ENCODE peak calls at places on chromosomes 7 and 10, in four cellular contexts. V, D, R and C are unnamed samples.

GRCh38 chr7:152761116-152761748 is 1.7 kb downstream of the ACTR3B start:
- DNase-seq in V (no peak), D (no peak), R (peak), C (peak)

GRCh38 chr7:36663481-36663880 is 60.8 kb downstream of the AOAH start:
- DNase-seq in V (no peak), D (no peak), R (no peak), C (no peak)

GRCh38 chr7:128954830-128955797 is 17.4 kb downstream of the IRF5 start:
- DNase-seq in V (no peak), D (no peak), R (peak), C (peak)

GRCh38 chr10:13586676-13587355 is at the start of gene PRPF18:
- DNase-seq in V (peak), D (peak), R (peak), C (peak)

GRCh38 chr7:44145419-44145968 is 4.4 kb upstream of the MYL7 start:
- DNase-seq in V (no peak), D (no peak), R (no peak), C (peak)

GRCh38 chr7:13982940-13983677 is 6.4 kb downstream of the ETV1 start:
- DNase-seq in V (no peak), D (no peak), R (no peak), C (no peak)

GRCh38 chr7:122301858-122302745 is 2.4 kb downstream of the FEZF1 start:
- DNase-seq in V (no peak), D (no peak), R (no peak), C (no peak)

GRCh38 chr10:79063661-79064490 is 4.9 kb upstream of the ZMIZ1 start:
- DNase-seq in V (no peak), D (peak), R (no peak), C (no peak)

GRCh38 chr10:50396491-50397311 is 145.4 kb upstream of the ASAH2 start:
- DNase-seq in V (no peak), D (no peak), R (peak), C (peak)

GRCh38 chr7:157386979-157387800 is 50.4 kb downstream of the DNAJB6 start:
- DNase-seq in V (peak), D (peak), R (peak), C (peak)

GRCh38 chr7:101696-102376 is 90.5 kb upstream of the FAM20C start:
- DNase-seq in V (no peak), D (no peak), R (no peak), C (no peak)

GRCh38 chr7:35630573-35630972 is 64.4 kb downstream of the HERPUD2 start:
- DNase-seq in V (peak), D (no peak), R (no peak), C (no peak)

GRCh38 chr10:4984223-4984622 is 19.4 kb downstream of the AKR1C2 start:
- DNase-seq in V (no peak), D (no peak), R (no peak), C (no peak)

GRCh38 chr10:17665742-17666141 is 21.8 kb downstream of the STAM start:
- DNase-seq in V (peak), D (no peak), R (no peak), C (no peak)

GRCh38 chr7:112334366-112334765 is 115.9 kb upstream of the IFRD1 start:
- DNase-seq in V (no peak), D (no peak), R (no peak), C (no peak)

GRCh38 chr7:149799397-149800168 is 26.2 kb upstream of the ZNF467 start:
- DNase-seq in V (no peak), D (peak), R (peak), C (peak)

GRCh38 chr10:92291921-92292860 is 1.2 kb downstream of the MARCHF5 start:
- DNase-seq in V (peak), D (peak), R (peak), C (peak)

GRCh38 chr7:23394828-23395227 is 75.5 kb downstream of the IGF2BP3 start:
- DNase-seq in V (no peak), D (no peak), R (no peak), C (no peak)

GRCh38 chr10:81081887-81082620 is 544.4 kb downstream of the SH2D4B start:
- DNase-seq in V (no peak), D (no peak), R (peak), C (no peak)
- TF ChIP-seq CTCF in V (no peak), D (no peak), R (peak), C (peak)

GRCh38 chr10:62113680-62114079 is 155.0 kb downstream of the RTKN2 start:
- DNase-seq in V (no peak), D (no peak), R (no peak), C (no peak)
- TF ChIP-seq CTCF in V (no peak), D (no peak), R (no peak), C (no peak)

GRCh38 chr10:125261491-125262186 is 101.3 kb upstream of the CTBP2 start:
- DNase-seq in V (no peak), D (no peak), R (no peak), C (no peak)

GRCh38 chr10:125262414-125262813 is 102.1 kb upstream of the CTBP2 start:
- DNase-seq in V (no peak), D (no peak), R (no peak), C (no peak)

GRCh38 chr10:125259651-125260050 is 99.3 kb upstream of the CTBP2 start:
- DNase-seq in V (no peak), D (no peak), R (no peak), C (no peak)

GRCh38 chr10:125258676-125259075 is 98.3 kb upstream of the CTBP2 start:
- DNase-seq in V (no peak), D (no peak), R (no peak), C (no peak)

GRCh38 chr10:125260260-125260659 is 99.9 kb upstream of the CTBP2 start:
- DNase-seq in V (no peak), D (no peak), R (no peak), C (no peak)
- TF ChIP-seq CTCF in V (no peak), D (no peak), R (no peak), C (no peak)

GRCh38 chr7:154853727-154854095 is 149.2 kb downstream of the PAXIP1 start:
- DNase-seq in V (no peak), D (no peak), R (no peak), C (no peak)
- TF ChIP-seq CTCF in V (no peak), D (no peak), R (no peak), C (no peak)

DNA sequence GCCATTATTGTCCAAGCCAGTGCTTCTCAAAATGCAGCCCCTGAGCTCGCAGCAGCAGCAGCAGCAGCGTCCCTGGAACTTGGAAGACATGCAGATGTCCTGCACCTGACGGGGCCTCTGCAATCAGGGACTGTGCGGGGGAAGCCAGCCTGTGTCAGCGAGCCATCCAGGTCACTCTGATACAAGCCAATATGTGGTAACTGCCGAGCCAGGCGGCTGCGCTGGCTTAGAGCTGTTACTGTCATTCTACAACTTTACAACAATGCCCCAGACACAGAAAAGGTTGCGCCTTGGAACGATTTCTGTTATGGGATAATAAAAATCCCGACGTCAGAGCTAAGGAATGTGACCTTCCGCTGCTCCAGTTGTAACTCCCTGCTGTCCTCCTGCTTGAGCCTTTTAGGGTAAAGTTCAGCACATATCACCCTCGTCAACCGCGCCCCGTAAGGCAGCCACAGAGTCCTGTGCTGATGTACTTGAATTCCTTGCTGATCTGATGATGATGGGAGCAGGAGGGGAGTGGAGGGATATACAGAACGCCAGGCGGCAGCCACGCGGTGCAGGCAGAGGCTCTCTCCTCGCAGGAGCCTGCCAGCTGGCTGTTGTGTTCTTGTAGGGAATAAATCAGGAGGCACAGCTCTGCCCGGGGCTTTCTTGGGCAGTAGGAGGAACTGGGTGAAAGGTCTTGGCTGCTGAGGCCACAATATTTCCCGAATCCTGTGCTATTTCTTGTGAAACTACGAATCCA is 20.0 kb upstream of the CRYGN start:
- DNase-seq in V (peak), D (peak), R (peak), C (no peak)
- TF ChIP-seq CTCF in V (peak), D (peak), R (no peak), C (no peak)

GRCh38 chr7:5586963-5587348 is 163.3 kb upstream of the TNRC18 start:
- DNase-seq in V (no peak), D (no peak), R (no peak), C (no peak)
- TF ChIP-seq CTCF in V (no peak), D (no peak), R (no peak), C (no peak)

GRCh38 chr7:130899071-130899451 is 165.1 kb upstream of the KLF14 start:
- DNase-seq in V (no peak), D (no peak), R (no peak), C (no peak)

GRCh38 chr7:130895006-130895750 is 161.2 kb upstream of the KLF14 start:
- DNase-seq in V (no peak), D (no peak), R (no peak), C (no peak)

GRCh38 chr7:130897515-130898419 is 163.8 kb upstream of the KLF14 start:
- DNase-seq in V (no peak), D (no peak), R (peak), C (peak)

GRCh38 chr7:130896051-130896881 is 162.3 kb upstream of the KLF14 start:
- DNase-seq in V (no peak), D (no peak), R (no peak), C (no peak)

GRCh38 chr7:130896898-130897514 is 163.0 kb upstream of the KLF14 start:
- DNase-seq in V (no peak), D (peak), R (peak), C (peak)
- TF ChIP-seq CTCF in V (peak), D (peak), R (peak), C (peak)

DNA sequence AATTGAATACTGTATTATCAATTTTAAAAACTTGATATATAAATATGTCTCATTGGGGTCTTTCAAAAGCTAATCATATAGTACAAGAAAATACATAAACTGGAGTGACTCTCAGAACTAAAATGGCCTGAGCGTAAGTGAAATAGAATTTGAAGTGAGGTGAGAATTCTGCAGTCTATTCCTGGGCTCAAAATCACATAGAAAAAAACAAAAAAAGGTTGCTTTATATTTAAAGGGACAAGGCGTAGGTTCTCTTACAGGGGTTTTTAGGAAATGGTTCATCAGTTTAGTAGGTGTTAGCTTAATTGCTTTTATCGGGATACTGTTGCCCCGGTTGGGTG is 36.7 kb upstream of the PRSS1 start:
- DNase-seq in V (no peak), D (no peak), R (no peak), C (no peak)
- TF ChIP-seq CTCF in V (no peak), D (no peak), R (no peak), C (no peak)

GRCh38 chr10:21164687-21165086 is 267.6 kb upstream of the NEBL start:
- DNase-seq in V (no peak), D (no peak), R (no peak), C (no peak)
- TF ChIP-seq CTCF in V (no peak), D (no peak), R (no peak), C (no peak)